ENCODE peak calls at places on chromosomes 4 and X, in eight cellular contexts. S is germinal center; W is NT2/D1; T is LNCaP clone FGC; B is HEK293T; F is GM19239; O is effector CD4-positive, alpha-beta T cell; E is HT1080. P is an unnamed sample.

GRCh38 chrX:49840679-49841078 is 11.6 kb downstream of the PAGE4 start:
- DNase-seq in O (no peak), T (peak; percentile 17), S (peak; percentile 2), F (no peak), E (peak; percentile 76), W (peak; percentile 65), B (peak; percentile 54), P (peak; percentile 73)

GRCh38 chr4:155543126-155543765 is 123.4 kb upstream of the GUCY1A1 start:
- DNase-seq in S (no peak), W (no peak), O (no peak), E (peak; percentile 96), B (no peak), T (no peak), F (no peak), P (no peak)

GRCh38 chr4:53963786-53964185 is 100.6 kb downstream of the CHIC2 start:
- DNase-seq in T (peak; percentile 54), S (no peak), F (no peak), E (no peak), W (no peak), B (no peak), O (no peak), P (no peak)

GRCh38 chr4:124449881-124450280 is 262.7 kb downstream of the ANKRD50 start:
- DNase-seq in W (no peak), T (no peak), F (no peak), S (no peak), B (no peak), E (no peak), O (no peak), P (no peak)

GRCh38 chrX:110853610-110854009 is 58.0 kb upstream of the CHRDL1 start:
- DNase-seq in W (no peak), B (peak; percentile 43), T (peak; percentile 17), O (no peak), F (no peak), E (peak; percentile 23), S (no peak), P (peak; percentile 12)

GRCh38 chrX:68833855-68834331 is 5.1 kb downstream of the EFNB1 start:
- DNase-seq in S (peak; percentile 9), T (no peak), B (no peak), O (no peak), F (no peak), E (no peak), W (no peak), P (no peak)

GRCh38 chr4:56158483-56158882 is 209.7 kb downstream of the CEP135 start:
- DNase-seq in W (no peak), T (no peak), O (no peak), B (no peak), F (no peak), E (no peak), S (no peak), P (no peak)

GRCh38 chrX:155221351-155221750 is 5.1 kb downstream of the VBP1 start:
- DNase-seq in S (no peak), E (no peak), B (no peak), O (no peak), F (no peak), T (no peak), W (no peak), P (no peak)

GRCh38 chr4:13527983-13528822 is 16.1 kb downstream of the NKX3-2 start:
- DNase-seq in T (no peak), E (no peak), B (no peak), S (peak; percentile 25), F (no peak), O (no peak), W (no peak), P (no peak)

GRCh38 chrX:103274284-103274683 is 2.3 kb downstream of the TCEAL5 start:
- DNase-seq in O (no peak), B (no peak), F (no peak), T (no peak), S (no peak), E (no peak), W (no peak), P (no peak)

GRCh38 chrX:15747626-15748173 is 9.6 kb downstream of the CA5B start:
- DNase-seq in E (no peak), S (no peak), O (no peak), B (no peak), W (no peak), F (no peak), T (no peak), P (no peak)

GRCh38 chr4:125847518-125847917 is 532.8 kb downstream of the FAT4 start:
- DNase-seq in E (no peak), B (no peak), O (no peak), S (no peak), W (no peak), T (no peak), F (no peak), P (no peak)

GRCh38 chr4:165053645-165054044 is at the start of gene TRIM75:
- DNase-seq in O (no peak), B (no peak), F (no peak), T (no peak), E (no peak), W (no peak), S (no peak), P (no peak)

GRCh38 chr4:139975830-139976272 is 178.1 kb downstream of the MAML3 start:
- DNase-seq in B (no peak), T (peak; percentile 67), F (no peak), S (peak; percentile 27), E (no peak), O (no peak), W (no peak), P (no peak)

GRCh38 chr4:32748061-32748460 is 2027.9 kb downstream of the PCDH7 start:
- DNase-seq in S (no peak), W (no peak), B (no peak), T (no peak), E (no peak), F (no peak), O (no peak), P (no peak)

GRCh38 chr4:182113774-182114173 is 129.4 kb upstream of the TENM3 start:
- DNase-seq in E (no peak), W (no peak), O (no peak), F (no peak), B (no peak), T (no peak), S (no peak), P (no peak)